ENCODE peak calls at places on chromosomes 6 and 20, in seven cellular contexts. N, J, H, X, O, B and L are unnamed samples.

GRCh38 chr6:131950767-131951575 is at the start of gene CCN2:
- DNase-seq in J (peak), B (peak), O (peak), H (peak), N (peak), X (peak), L (peak)

GRCh38 chr6:106511274-106512047 is 117.8 kb downstream of the RTN4IP1 start:
- DNase-seq in N (peak), X (no peak), H (peak), B (peak), J (peak), O (no peak), L (peak)

GRCh38 chr6:116969211-116969863 is 92.3 kb downstream of the RFX6 start:
- DNase-seq in O (peak), N (peak), J (peak), X (peak), H (peak), B (no peak), L (peak)

GRCh38 chr6:154593122-154593521 is 82.6 kb upstream of the CNKSR3 start:
- DNase-seq in X (no peak), B (no peak), N (no peak), J (no peak), O (no peak), H (no peak), L (no peak)

GRCh38 chr6:6885521-6886088 is 222.2 kb upstream of the RREB1 start:
- DNase-seq in O (no peak), J (no peak), N (peak), X (no peak), H (no peak), B (peak), L (no peak)

GRCh38 chr20:36578642-36579041 is 5.2 kb downstream of the TGIF2 start:
- DNase-seq in O (no peak), J (no peak), B (no peak), N (no peak), H (no peak), X (no peak), L (no peak)

GRCh38 chr20:4585104-4585753 is 136.5 kb upstream of the PRND start:
- DNase-seq in N (peak), H (peak), O (no peak), B (no peak), J (no peak), X (no peak), L (peak)

GRCh38 chr20:15091417-15092017 is 754.1 kb upstream of the FLRT3 start:
- DNase-seq in B (no peak), O (no peak), J (no peak), X (no peak), H (no peak), N (no peak), L (no peak)

GRCh38 chr20:1822564-1823420 is 72.4 kb upstream of the SIRPA start:
- DNase-seq in B (no peak), N (no peak), X (no peak), H (peak), O (no peak), J (no peak), L (no peak)

GRCh38 chr6:16403831-16404230 is 165.4 kb downstream of the GMPR start:
- DNase-seq in X (no peak), H (peak), N (peak), O (no peak), J (no peak), B (no peak), L (no peak)

GRCh38 chr20:15362849-15363248 is 1025.4 kb upstream of the FLRT3 start:
- DNase-seq in O (no peak), B (no peak), J (no peak), X (no peak), H (no peak), N (no peak), L (no peak)

GRCh38 chr6:129844118-129844891 is 16.8 kb downstream of the TMEM244 start:
- DNase-seq in H (peak), X (peak), N (peak), B (no peak), J (peak), O (no peak), L (peak)

GRCh38 chr6:52087498-52087999 is at the start of gene PKHD1:
- DNase-seq in B (no peak), X (no peak), N (no peak), O (no peak), J (peak), H (no peak), L (no peak)

GRCh38 chr20:19077370-19078220 is 134.8 kb upstream of the SLC24A3 start:
- DNase-seq in B (no peak), O (no peak), N (no peak), X (no peak), H (no peak), J (no peak), L (no peak)

GRCh38 chr20:6502219-6502618 is 265.3 kb upstream of the BMP2 start:
- DNase-seq in O (no peak), X (no peak), N (no peak), B (no peak), J (no peak), H (peak), L (no peak)

GRCh38 chr20:330233-331149 is 5.1 kb downstream of the SOX12 start:
- DNase-seq in H (peak), X (no peak), O (no peak), B (no peak), N (peak), J (peak), L (peak)

GRCh38 chr6:142845624-142846458 is 99.1 kb downstream of the HIVEP2 start:
- DNase-seq in B (peak), N (peak), O (peak), X (peak), H (peak), J (peak), L (peak)

GRCh38 chr6:20763311-20763710 is 229.1 kb downstream of the CDKAL1 start:
- DNase-seq in B (no peak), J (no peak), N (no peak), H (no peak), X (no peak), O (no peak), L (no peak)

GRCh38 chr6:56736804-56737203 is 94.1 kb upstream of the DST start:
- DNase-seq in X (no peak), J (no peak), B (no peak), H (no peak), N (no peak), O (no peak), L (no peak)

GRCh38 chr6:138278326-138278725 is 60.0 kb upstream of the PBOV1 start:
- DNase-seq in H (peak), O (no peak), J (no peak), N (no peak), B (no peak), X (no peak), L (peak)

GRCh38 chr6:110656492-110656891 is 158.8 kb downstream of the CDK19 start:
- DNase-seq in O (no peak), X (no peak), B (no peak), H (no peak), J (no peak), N (no peak), L (no peak)

GRCh38 chr20:17616480-17617211 is 46.8 kb downstream of the DSTN start:
- DNase-seq in O (no peak), X (no peak), J (peak), N (no peak), H (no peak), B (peak), L (no peak)

DNA sequence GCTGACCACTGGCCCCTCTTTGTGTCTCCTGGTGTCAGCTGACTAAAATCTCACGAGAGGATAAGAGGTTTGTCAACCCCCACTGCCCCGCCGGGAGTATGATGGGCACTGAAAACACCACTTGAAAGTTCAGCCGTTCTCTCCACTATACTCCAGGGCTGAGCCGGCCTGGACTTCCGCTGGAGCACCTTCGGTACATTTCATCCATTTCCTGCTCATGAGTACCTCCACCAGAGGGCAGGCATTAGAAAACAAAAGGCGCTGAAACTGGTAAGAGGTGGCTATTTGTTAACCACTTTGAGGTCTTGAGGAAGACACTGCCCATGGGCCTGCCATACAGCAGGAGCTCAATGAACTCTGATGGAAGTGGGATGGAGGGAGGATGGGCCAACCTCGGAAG is 17.9 kb upstream of the ANKRD60 start:
- DNase-seq in J (no peak), N (peak), B (no peak), H (peak), O (no peak), X (no peak), L (peak)
- TF ChIP-seq CTCF in J (peak), N (no peak), B (no peak), H (peak), O (peak), X (peak), L (peak)

GRCh38 chr6:3348821-3349220 is 90.1 kb downstream of the PSMG4 start:
- DNase-seq in N (no peak), O (no peak), H (no peak), X (no peak), B (no peak), J (no peak), L (no peak)

GRCh38 chr6:3349388-3350251 is 90.9 kb downstream of the PSMG4 start:
- DNase-seq in B (no peak), H (no peak), N (no peak), J (no peak), X (no peak), O (no peak), L (no peak)

GRCh38 chr6:3347237-3347636 is 88.5 kb downstream of the PSMG4 start:
- DNase-seq in H (no peak), N (no peak), X (no peak), O (no peak), B (no peak), J (no peak), L (no peak)

GRCh38 chr6:3346476-3346875 is 87.7 kb downstream of the PSMG4 start:
- DNase-seq in B (no peak), X (no peak), J (no peak), N (no peak), H (no peak), O (no peak), L (no peak)

DNA sequence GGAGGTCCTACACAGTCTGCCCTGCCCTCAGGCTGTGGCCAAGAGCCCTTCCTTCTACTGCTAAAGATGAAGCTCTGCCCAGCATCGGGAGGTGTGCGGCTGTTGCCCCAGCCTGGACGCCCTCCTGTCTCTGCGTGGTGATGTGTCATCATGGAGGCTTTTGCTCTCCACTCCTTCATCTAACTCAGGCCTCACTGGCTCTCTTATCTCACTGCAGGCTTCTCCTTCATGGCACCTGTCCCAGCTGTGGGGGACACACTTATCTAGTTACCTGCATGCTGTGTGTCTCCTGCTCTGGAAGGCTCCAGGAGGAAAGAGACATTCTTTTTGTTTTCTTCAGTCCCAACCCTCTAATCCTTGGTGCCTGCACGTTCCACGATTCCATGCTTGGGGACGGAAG is 89.1 kb downstream of the PSMG4 start:
- DNase-seq in N (no peak), O (no peak), B (no peak), J (no peak), H (no peak), X (no peak), L (no peak)
- H3K4me3 ChIP-seq in N (no peak), O (no peak), B (no peak), J (no peak), H (no peak), X (no peak), L (no peak)

GRCh38 chr6:32459781-32460424 is 20.2 kb downstream of the HLA-DRA start:
- DNase-seq in N (no peak), J (no peak), H (peak), X (no peak), B (no peak), O (no peak), L (no peak)

GRCh38 chr6:32462609-32463008 is 22.9 kb downstream of the HLA-DRA start:
- DNase-seq in H (peak), O (no peak), J (no peak), B (no peak), N (no peak), X (no peak), L (no peak)

GRCh38 chr6:32457054-32457453 is 17.4 kb downstream of the HLA-DRA start:
- DNase-seq in O (no peak), N (no peak), B (no peak), X (no peak), J (no peak), H (no peak), L (no peak)

GRCh38 chr6:32461493-32461892 is 21.8 kb downstream of the HLA-DRA start:
- DNase-seq in X (no peak), J (no peak), B (no peak), N (no peak), H (no peak), O (no peak), L (no peak)

GRCh38 chr6:32460528-32460927 is 20.8 kb downstream of the HLA-DRA start:
- DNase-seq in X (no peak), O (no peak), B (no peak), H (no peak), N (no peak), J (no peak), L (no peak)
- TF ChIP-seq CTCF in X (no peak), O (no peak), B (no peak), H (no peak), N (no peak), J (no peak), L (no peak)

GRCh38 chr6:11168091-11168635 is 56.6 kb upstream of the ERVFRD-1 start:
- DNase-seq in J (no peak), O (no peak), N (no peak), X (no peak), B (no peak), H (no peak), L (no peak)

GRCh38 chr6:11174245-11174616 is 58.2 kb downstream of the NEDD9 start:
- DNase-seq in H (no peak), X (no peak), O (no peak), N (no peak), B (no peak), J (no peak), L (no peak)

GRCh38 chr6:11177271-11177670 is 55.2 kb downstream of the NEDD9 start:
- DNase-seq in H (no peak), X (no peak), O (no peak), N (no peak), B (no peak), J (no peak), L (no peak)

GRCh38 chr6:11171952-11172351 is 60.4 kb upstream of the ERVFRD-1 start:
- DNase-seq in X (no peak), J (no peak), H (no peak), B (no peak), O (no peak), N (no peak), L (no peak)

DNA sequence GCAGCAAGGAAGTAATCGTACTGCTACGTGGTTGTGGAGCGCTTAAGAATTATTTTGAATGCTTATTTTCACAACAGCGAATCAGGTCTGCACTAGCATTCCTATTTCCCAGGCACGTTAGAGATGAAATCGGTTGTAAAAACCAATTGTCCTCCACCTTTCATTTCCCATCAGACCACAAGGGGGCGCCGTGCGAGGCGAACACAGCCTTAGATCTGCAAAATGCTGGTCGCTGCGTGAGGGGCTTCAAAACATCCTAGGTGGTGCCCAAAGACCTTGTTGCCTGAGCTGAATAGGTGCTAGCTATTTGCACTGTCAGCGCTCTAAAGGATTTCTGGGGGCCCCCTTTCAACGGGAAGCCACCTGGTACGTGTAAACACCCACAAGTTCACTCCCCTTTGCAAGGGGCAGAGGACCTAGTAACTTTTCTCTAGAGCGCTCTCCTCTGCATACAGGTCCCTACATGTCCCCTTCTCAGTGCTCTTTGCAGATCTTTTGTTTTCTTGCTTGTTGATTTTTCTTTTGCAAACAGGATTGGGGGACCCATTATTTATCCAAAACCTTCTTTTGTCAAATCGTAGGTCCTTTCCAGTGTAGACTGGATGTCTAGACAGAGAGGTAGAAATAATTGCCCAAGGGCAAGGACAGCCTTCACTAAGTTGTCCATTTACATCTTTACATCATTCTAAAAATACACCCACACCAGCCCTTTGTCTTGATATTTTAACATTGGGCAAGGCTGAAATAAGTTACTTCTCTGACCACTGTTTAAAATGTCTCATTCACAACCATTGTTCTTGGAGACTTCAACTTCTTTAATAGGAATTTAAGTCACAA is 59.7 kb downstream of the NEDD9 start:
- DNase-seq in B (peak), J (peak), X (no peak), O (no peak), N (peak), H (peak), L (peak)
- H3K4me3 ChIP-seq in B (no peak), J (peak), X (no peak), O (no peak), N (no peak), H (no peak), L (no peak)

DNA sequence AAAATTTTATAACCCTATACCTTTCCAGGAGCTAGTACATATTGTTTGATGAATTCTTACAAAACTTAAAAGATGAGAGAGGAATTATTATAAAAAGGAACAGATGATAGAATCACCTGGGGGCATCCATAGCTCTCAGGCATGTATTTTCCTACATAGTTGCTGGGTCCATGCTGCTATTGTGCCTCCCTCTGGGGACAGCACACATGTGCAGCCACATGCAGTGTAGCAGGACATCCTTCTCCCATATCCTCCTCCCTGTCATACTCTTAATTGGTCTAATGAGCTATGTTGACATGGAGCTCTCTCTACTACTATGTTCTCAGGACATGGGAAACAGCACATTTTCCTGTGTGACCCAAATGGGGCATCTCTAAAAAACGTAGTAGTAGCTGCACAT is 898.2 kb upstream of the MAP3K7 start:
- DNase-seq in X (no peak), H (no peak), B (no peak), J (no peak), O (no peak), N (no peak), L (no peak)
- TF ChIP-seq CTCF in X (no peak), H (no peak), B (no peak), J (no peak), O (no peak), N (no peak), L (no peak)

GRCh38 chr6:42727627-42728026 is 5.2 kb upstream of the PRPH2 start:
- DNase-seq in B (no peak), X (no peak), J (no peak), O (no peak), H (peak), N (peak), L (no peak)
- H3K4me3 ChIP-seq in B (peak), X (peak), J (no peak), O (no peak), H (peak), N (peak), L (no peak)